ENCODE peak calls at places on chromosomes 2 and 18, in six cellular contexts. U is B cell; E is aorta; Z is activated T-helper 1 cell treated with anti-CD3 and anti-CD28 coated beads, Interleukin-2, amount 50 U/mL, for 16 hours; F is NCI-H1092; K is HCT116. T is an unnamed sample.

GRCh38 chr2:54267577-54267976 is 11.5 kb upstream of the TSPYL6 start:
- DNase-seq in E (no peak), U (no peak), Z (no peak), K (no peak), F (no peak), T (no peak)

GRCh38 chr18:12001400-12001799 is 20.1 kb downstream of the IMPA2 start:
- DNase-seq in E (no peak), K (no peak), U (no peak), F (no peak), Z (no peak), T (no peak)

GRCh38 chr18:10524507-10525425 is 1.1 kb upstream of the NAPG start:
- DNase-seq in Z (no peak), F (no peak), E (no peak), U (peak), K (no peak), T (no peak)

GRCh38 chr2:152544626-152545025 is 172.6 kb downstream of the PRPF40A start:
- DNase-seq in U (no peak), Z (no peak), K (no peak), E (no peak), F (no peak), T (no peak)

GRCh38 chr2:228658998-228659397 is 477.5 kb upstream of the SPHKAP start:
- DNase-seq in E (no peak), U (no peak), Z (no peak), F (no peak), K (no peak), T (no peak)

GRCh38 chr2:65483763-65484162 is 51.4 kb upstream of the SPRED2 start:
- DNase-seq in K (no peak), F (no peak), U (no peak), Z (no peak), E (no peak), T (no peak)

GRCh38 chr18:58552057-58552461 is 76.8 kb downstream of the ALPK2 start:
- DNase-seq in K (no peak), Z (peak), F (no peak), U (peak), E (no peak), T (no peak)

GRCh38 chr18:76474824-76475223 is 20.2 kb downstream of the ZNF516 start:
- DNase-seq in U (no peak), E (no peak), K (no peak), F (no peak), Z (no peak), T (no peak)

GRCh38 chr2:85231952-85232351 is 95.8 kb downstream of the TGOLN2 start:
- DNase-seq in F (no peak), U (no peak), Z (no peak), K (no peak), E (no peak), T (no peak)

GRCh38 chr2:121309801-121310200 is 24.8 kb upstream of the TFCP2L1 start:
- DNase-seq in U (no peak), E (no peak), K (no peak), Z (no peak), F (no peak), T (no peak)

GRCh38 chr2:120779781-120780283 is 44.2 kb downstream of the GLI2 start:
- DNase-seq in U (no peak), F (no peak), Z (no peak), E (no peak), K (no peak), T (no peak)

GRCh38 chr2:198873771-198874501 is 583.8 kb downstream of the SATB2 start:
- DNase-seq in F (no peak), E (no peak), K (no peak), Z (no peak), U (no peak), T (no peak)

GRCh38 chr2:113175101-113175628 is 1.4 kb downstream of the PSD4 start:
- DNase-seq in K (no peak), F (no peak), E (no peak), Z (peak), U (peak), T (no peak)

GRCh38 chr2:231781798-231782726 is 980 bp upstream of the PDE6D start:
- DNase-seq in E (no peak), Z (no peak), U (peak), F (no peak), K (peak), T (no peak)

T was measured in breast epithelium.